ENCODE peak calls at places on chromosomes 11 and 22, in nine cellular contexts. D is right atrium auricular region, O is mesenchymal stem cell, Y is tibial artery, Q is cardiac muscle cell, W is body of pancreas, F is spleen, M is psoas muscle, A is HCT116. P is an unnamed sample.
A peak's percentile ranks its signal among the peaks of the same experiment; 100 is the strongest.

GRCh38 chr22:47918276-47918928 is 1156.0 kb downstream of the TBC1D22A start:
- DNase-seq in D (no peak), O (no peak), Y (no peak), Q (no peak), W (no peak), F (peak; percentile 89), M (no peak), A (no peak), P (no peak)

GRCh38 chr11:43116071-43116470 is 195.7 kb upstream of the API5 start:
- DNase-seq in D (no peak), O (no peak), Y (no peak), Q (no peak), W (no peak), F (no peak), M (no peak), A (no peak), P (no peak)

GRCh38 chr11:11553595-11553994 is 68.2 kb downstream of the GALNT18 start:
- DNase-seq in D (no peak), O (no peak), Y (peak; percentile 47), Q (no peak), W (peak; percentile 41), F (no peak), M (no peak), A (no peak), P (no peak)

GRCh38 chr11:78800089-78800690 is 225.5 kb upstream of the NARS2 start:
- DNase-seq in D (no peak), O (no peak), Y (no peak), Q (no peak), W (no peak), F (no peak), M (peak; percentile 39), A (no peak), P (no peak)

GRCh38 chr11:112962854-112963367 is 1.7 kb downstream of the NCAM1 start:
- DNase-seq in D (no peak), O (peak; percentile 47), Y (peak; percentile 29), Q (peak; percentile 85), W (peak; percentile 64), F (peak; percentile 78), M (peak; percentile 74), A (no peak), P (no peak)

GRCh38 chr11:12806113-12806512 is 131.9 kb downstream of the TEAD1 start:
- DNase-seq in D (no peak), O (peak; percentile 74), Y (no peak), Q (no peak), W (no peak), F (no peak), M (no peak), A (no peak), P (no peak)

GRCh38 chr22:27991586-27992293 is 72.7 kb upstream of the PITPNB start:
- DNase-seq in D (no peak), O (no peak), Y (peak; percentile 7), Q (no peak), W (peak; percentile 4), F (no peak), M (no peak), A (no peak), P (no peak)

GRCh38 chr11:39684155-39684554 is 1775.3 kb downstream of the LRRC4C start:
- DNase-seq in D (no peak), O (no peak), Y (no peak), Q (no peak), W (no peak), F (no peak), M (no peak), A (no peak), P (no peak)

GRCh38 chr11:132409591-132410375 is 1039.4 kb downstream of the NTM start:
- DNase-seq in D (no peak), O (no peak), Y (no peak), Q (no peak), W (no peak), F (no peak), M (no peak), A (no peak), P (no peak)

GRCh38 chr11:68242616-68243015 is 29.2 kb downstream of the C11orf24 start:
- DNase-seq in D (no peak), O (no peak), Y (no peak), Q (no peak), W (no peak), F (no peak), M (no peak), A (no peak), P (no peak)

GRCh38 chr11:1785749-1786261 is 22.1 kb upstream of the CTSD start:
- DNase-seq in D (no peak), O (no peak), Y (no peak), Q (no peak), W (no peak), F (no peak), M (no peak), A (no peak), P (no peak)

GRCh38 chr11:64802370-64803162 is 448 bp downstream of the MAP4K2 start:
- DNase-seq in D (no peak), O (peak; percentile 2), Y (peak; percentile 32), Q (no peak), W (no peak), F (peak; percentile 78), M (no peak), A (no peak), P (no peak)

GRCh38 chr22:46649176-46650077 is 29.2 kb downstream of the GRAMD4 start:
- DNase-seq in D (peak; percentile 66), O (no peak), Y (no peak), Q (peak; percentile 30), W (no peak), F (no peak), M (no peak), A (no peak), P (no peak)

GRCh38 chr11:112128483-112129121 is 35.3 kb downstream of the IL18 start:
- DNase-seq in D (no peak), O (peak; percentile 89), Y (peak; percentile 76), Q (no peak), W (peak; percentile 43), F (no peak), M (peak; percentile 73), A (peak; percentile 87), P (peak; percentile 50)

GRCh38 chr11:123642435-123642834 is 12.0 kb downstream of the SCN3B start:
- DNase-seq in D (no peak), O (no peak), Y (no peak), Q (no peak), W (no peak), F (no peak), M (no peak), A (no peak), P (no peak)

GRCh38 chr11:66567787-66568123 is 651 bp downstream of the CTSF start:
- DNase-seq in D (no peak), O (no peak), Y (no peak), Q (no peak), W (no peak), F (no peak), M (no peak), A (no peak), P (no peak)

GRCh38 chr11:47270331-47271271 is 668 bp downstream of the MADD start:
- DNase-seq in D (no peak), O (peak; percentile 60), Y (no peak), Q (peak; percentile 45), W (peak; percentile 41), F (peak; percentile 79), M (peak; percentile 53), A (no peak), P (peak; percentile 23)

DNA sequence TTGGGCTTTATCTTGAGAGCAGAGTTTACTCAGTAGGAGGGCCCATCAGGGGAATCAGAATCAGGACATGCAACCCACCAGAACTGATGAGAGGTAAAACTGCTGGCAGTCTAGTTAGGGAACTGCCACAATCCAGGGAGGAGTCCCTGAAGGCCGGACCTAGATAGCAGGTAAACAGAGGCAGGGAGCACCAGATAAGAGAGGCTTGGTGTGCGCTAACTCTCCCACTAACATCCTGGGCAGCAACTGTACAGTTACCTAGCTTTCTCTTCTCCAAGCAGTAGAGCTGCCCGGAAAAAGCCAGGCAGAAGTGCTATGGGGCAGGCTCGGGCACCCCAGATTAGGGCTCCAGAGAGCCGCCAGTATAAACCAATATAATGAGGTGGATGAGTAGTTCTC is 865 bp upstream of the AMOTL1 start:
- DNase-seq in D (no peak), O (no peak), Y (no peak), Q (no peak), W (peak; percentile 17), F (no peak), M (no peak), A (no peak), P (no peak)
- H3K4me3 ChIP-seq in D (peak overlapping the region; percentile 81), O (no peak overlapping the region), Y (no peak overlapping the region), Q (no peak overlapping the region), W (no peak overlapping the region), F (no peak overlapping the region), M (peak overlapping the region; percentile 99), A (no peak overlapping the region), P (peak overlapping the region; percentile 90)

GRCh38 chr22:43211941-43212433 is 25.1 kb upstream of the TTLL12 start:
- DNase-seq in D (no peak), O (no peak), Y (no peak), Q (no peak), W (no peak), F (no peak), M (no peak), A (no peak), P (no peak)
- H3K27me3 ChIP-seq in D (no peaks in the 10 kb centered on the region), O (peaks cover 12% of the 10 kb centered on the region), Y (peaks cover 30% of the 10 kb centered on the region), Q (no peaks in the 10 kb centered on the region), W (no peaks in the 10 kb centered on the region), F (no peaks in the 10 kb centered on the region), M (peaks cover 10% of the 10 kb centered on the region), A (no peaks in the 10 kb centered on the region), P (no peaks in the 10 kb centered on the region)

DNA sequence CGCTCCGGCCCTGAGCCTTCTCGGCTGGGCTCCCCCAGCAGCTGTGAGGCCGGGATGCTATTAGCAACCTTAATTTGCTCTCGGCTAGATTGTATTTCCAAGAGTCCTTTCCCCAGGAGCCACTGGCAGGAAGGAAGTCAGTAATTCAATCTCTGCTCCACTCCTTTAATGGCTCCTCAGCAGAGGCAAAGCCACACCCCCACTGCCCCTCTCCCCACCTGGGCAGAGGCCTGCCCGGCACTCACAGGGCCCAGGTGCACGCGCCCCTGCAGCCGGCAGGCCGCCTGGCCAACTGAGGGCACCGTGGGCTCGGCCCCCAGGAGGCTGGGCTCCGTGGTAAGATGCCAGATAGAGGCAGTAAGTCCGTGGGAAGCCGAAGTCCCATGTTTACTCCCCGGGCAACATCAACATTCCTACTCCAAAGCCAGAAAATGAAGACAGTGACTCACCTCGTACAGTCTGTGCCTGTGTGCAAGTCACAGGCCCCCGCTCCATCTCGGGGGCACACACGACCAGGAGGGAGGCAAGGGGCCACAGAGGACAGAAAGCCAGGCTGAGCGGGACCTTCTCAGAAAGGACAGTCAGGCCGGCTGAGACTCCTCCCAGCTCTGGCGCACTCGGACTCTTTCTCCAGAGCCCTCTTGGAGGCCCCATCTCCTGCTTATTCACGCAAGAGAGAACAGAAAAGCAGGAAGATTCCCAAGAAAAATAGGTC is 5.1 kb downstream of the IGSF9B start:
- DNase-seq in D (no peak), O (no peak), Y (peak; percentile 59), Q (no peak), W (no peak), F (no peak), M (no peak), A (no peak), P (no peak)
- H3K4me3 ChIP-seq in D (peak overlapping the region; percentile 55), O (peak overlapping the region; percentile 65), Y (peak overlapping the region; percentile 48), Q (no peak overlapping the region), W (no peak overlapping the region), F (no peak overlapping the region), M (peak overlapping the region; percentile 57), A (no peak overlapping the region), P (no peak overlapping the region)

DNA sequence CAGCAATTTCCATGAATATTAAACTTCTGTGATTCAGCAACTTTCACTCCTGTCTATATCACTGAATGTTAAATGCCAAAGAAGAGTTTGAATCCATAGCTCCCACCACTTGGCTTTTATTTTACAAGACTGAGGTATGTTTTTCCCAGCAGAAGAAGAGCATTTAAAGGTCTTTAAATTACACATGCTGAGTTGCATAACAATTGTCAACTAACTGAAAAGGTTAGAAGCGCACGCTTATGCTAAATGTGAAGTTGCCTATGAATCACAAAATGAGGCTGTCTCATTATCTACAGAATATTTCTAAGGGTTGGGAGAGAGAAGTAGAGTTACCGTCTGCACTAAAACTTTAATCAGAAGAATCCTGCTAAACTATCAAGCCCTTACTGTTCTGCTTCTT is 1086.3 kb downstream of the FAM181B start:
- DNase-seq in D (no peak), O (no peak), Y (no peak), Q (no peak), W (no peak), F (no peak), M (no peak), A (no peak), P (peak; percentile 18)
- H3K27me3 ChIP-seq in D (no peaks in the 10 kb centered on the region), O (peaks cover 6% of the 10 kb centered on the region), Y (no peaks in the 10 kb centered on the region), Q (peaks cover 66% of the 10 kb centered on the region), W (no peaks in the 10 kb centered on the region), F (no peaks in the 10 kb centered on the region), M (no peaks in the 10 kb centered on the region), A (no peaks in the 10 kb centered on the region), P (peaks cover 9% of the 10 kb centered on the region)